ENCODE peak calls at places on chromosomes 3 and 15, in eight cellular contexts. T is H9, C is activated B cell treated with CpG ODN at 0.5 μM for 24 hours, G is suprapubic skin, L is HFF-Myc, E is colonic mucosa, O is fibroblast of mammary gland, Y is tibial artery. U is an unnamed sample.

GRCh38 chr3:85783331-85783730 is 824.5 kb downstream of the CADM2 start:
- DNase-seq in C (no peak), Y (no peak), G (no peak), L (no peak), O (no peak), E (no peak), T (no peak), U (no peak)

GRCh38 chr3:9883676-9884554 is 3.9 kb upstream of the CIDEC start:
- DNase-seq in C (no peak), G (no peak), T (no peak), L (no peak), E (no peak), O (peak; percentile 91), Y (no peak), U (no peak)

GRCh38 chr3:127373701-127374625 is 86.1 kb upstream of the PRR20G start:
- DNase-seq in C (no peak), G (peak; percentile 59), T (peak; percentile 72), E (peak; percentile 29), O (peak; percentile 5), Y (no peak), L (no peak), U (no peak)

GRCh38 chr15:98683821-98684220 is 35.5 kb downstream of the IGF1R start:
- DNase-seq in E (no peak), O (no peak), Y (no peak), L (no peak), C (no peak), G (no peak), T (no peak), U (no peak)

GRCh38 chr3:53195602-53196574 is 34.9 kb downstream of the PRKCD start:
- DNase-seq in E (peak; percentile 44), O (peak; percentile 32), G (no peak), Y (peak; percentile 41), L (no peak), C (peak; percentile 72), T (peak; percentile 83), U (peak; percentile 63)

GRCh38 chr3:42655331-42655888 is 1.9 kb downstream of the ZBTB47 start:
- DNase-seq in C (no peak), E (no peak), L (no peak), O (no peak), Y (peak; percentile 48), G (no peak), T (peak; percentile 38), U (no peak)

GRCh38 chr15:67905628-67906027 is 65.8 kb upstream of the RNU6-1 start:
- DNase-seq in G (no peak), C (no peak), L (no peak), Y (no peak), E (no peak), O (no peak), T (no peak), U (no peak)

GRCh38 chr15:83657549-83657948 is 3.6 kb downstream of the ADAMTSL3 start:
- DNase-seq in L (no peak), G (no peak), O (peak; percentile 6), T (peak; percentile 61), Y (no peak), C (no peak), E (no peak), U (no peak)

GRCh38 chr15:66939016-66939415 is 126.4 kb upstream of the SMAD3 start:
- DNase-seq in E (no peak), L (no peak), T (no peak), G (no peak), C (no peak), Y (no peak), O (no peak), U (no peak)

GRCh38 chr15:56891852-56892251 is 26.6 kb upstream of the TCF12 start:
- DNase-seq in E (no peak), T (no peak), L (no peak), C (no peak), G (no peak), Y (no peak), O (no peak), U (no peak)

GRCh38 chr15:68303560-68304436 is 26.3 kb downstream of the FEM1B start:
- DNase-seq in T (peak; percentile 29), Y (peak; percentile 17), O (peak; percentile 42), C (no peak), E (peak; percentile 9), L (no peak), G (no peak), U (no peak)

GRCh38 chr3:170584585-170585007 is 1.3 kb downstream of the SLC7A14 start:
- DNase-seq in O (peak; percentile 63), L (no peak), G (no peak), C (peak; percentile 27), E (peak; percentile 62), T (peak; percentile 90), Y (peak; percentile 41), U (no peak)

GRCh38 chr3:55484191-55484644 is 2.9 kb downstream of the WNT5A start:
- DNase-seq in E (no peak), G (no peak), T (peak; percentile 62), C (no peak), Y (no peak), L (no peak), O (no peak), U (no peak)

GRCh38 chr3:11157406-11157805 is 3.1 kb downstream of the HRH1 start:
- DNase-seq in G (no peak), E (no peak), C (no peak), T (no peak), Y (no peak), O (no peak), L (no peak), U (no peak)

GRCh38 chr3:119222400-119222799 is 18.3 kb downstream of the B4GALT4 start:
- DNase-seq in O (no peak), L (no peak), E (no peak), G (no peak), C (no peak), Y (no peak), T (no peak), U (no peak)

DNA sequence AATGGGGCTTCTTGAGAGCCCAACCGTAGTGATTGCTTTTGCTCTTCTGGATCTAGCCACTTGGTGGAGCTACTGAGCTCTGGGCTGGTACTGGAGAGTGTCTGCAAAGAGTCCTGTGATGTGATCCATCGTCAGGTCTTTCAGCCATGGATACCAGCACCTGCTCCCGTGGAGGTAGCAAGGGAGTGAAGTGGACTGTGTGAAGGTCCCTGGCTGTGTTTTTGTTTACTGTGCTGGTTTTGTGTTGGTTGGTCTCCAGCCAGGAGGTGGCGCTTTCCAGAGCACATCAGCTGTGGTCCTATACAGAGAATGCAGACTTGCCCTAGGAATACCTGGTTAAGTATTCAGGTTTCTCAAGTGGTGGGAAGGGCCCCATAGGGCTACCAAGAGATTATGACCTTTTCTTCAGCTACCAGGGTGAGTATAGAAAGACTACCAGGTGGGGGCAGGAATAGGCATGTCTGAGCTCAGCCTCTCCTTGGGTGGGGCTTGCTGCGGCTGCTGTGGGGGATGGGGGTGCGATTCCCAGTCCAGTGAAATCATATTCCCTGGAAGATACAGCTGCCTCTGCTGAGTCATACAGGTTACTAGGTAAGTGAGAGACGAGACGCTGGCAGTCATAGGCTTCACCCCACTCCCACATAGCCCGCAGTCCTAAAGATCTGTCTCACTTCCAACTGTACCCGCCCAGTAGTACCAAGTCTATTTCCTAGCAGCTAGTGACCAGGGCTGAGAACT is 733.7 kb downstream of the ZNF385D start:
- DNase-seq in L (no peak), E (no peak), T (peak; percentile 81), G (no peak), C (no peak), O (peak; percentile 2), Y (no peak), U (no peak)
- TF ChIP-seq CTCF in L (peak; percentile 43), E (no peak), T (peak; percentile 72), G (no peak), C (no peak), O (peak; percentile 22), Y (no peak), U (no peak)

DNA sequence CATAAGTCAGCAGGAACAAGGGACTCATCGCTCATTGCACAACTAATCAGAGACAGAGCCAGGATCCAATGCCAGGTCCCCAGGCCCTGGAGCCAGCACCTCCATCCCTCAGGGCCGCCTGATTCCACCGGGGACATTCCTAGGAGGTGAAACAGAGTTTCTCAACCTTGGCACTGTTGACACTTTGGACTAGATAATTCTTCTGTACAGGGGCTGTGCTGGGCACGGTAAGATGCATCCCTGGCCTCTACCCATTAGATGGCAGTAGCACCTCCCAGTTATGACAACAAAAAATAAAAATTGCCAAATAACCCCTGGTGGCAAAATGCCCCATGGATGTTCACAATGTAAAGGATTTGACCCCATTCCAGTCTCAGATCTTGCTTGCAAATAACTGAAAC is 127.7 kb downstream of the MTHFS start:
- DNase-seq in O (peak; percentile 41), L (no peak), Y (no peak), T (no peak), C (no peak), E (no peak), G (no peak), U (no peak)
- TF ChIP-seq CTCF in O (peak; percentile 44), L (peak; percentile 24), Y (no peak), T (peak; percentile 50), C (no peak), E (no peak), G (peak; percentile 7), U (peak; percentile 27)

GRCh38 chr3:23055733-23056376 is 147.3 kb upstream of the UBE2E2 start:
- DNase-seq in C (no peak), T (no peak), G (no peak), O (peak; percentile 91), Y (no peak), L (peak; percentile 12), E (no peak), U (no peak)

GRCh38 chr3:23051240-23052140 is 151.6 kb upstream of the UBE2E2 start:
- DNase-seq in C (no peak), Y (no peak), G (no peak), L (no peak), T (no peak), E (no peak), O (no peak), U (no peak)

GRCh38 chr3:23046536-23046935 is 156.6 kb upstream of the UBE2E2 start:
- DNase-seq in E (no peak), G (no peak), O (no peak), Y (no peak), C (no peak), T (no peak), L (no peak), U (no peak)

GRCh38 chr3:23052230-23053019 is 150.7 kb upstream of the UBE2E2 start:
- DNase-seq in C (no peak), L (no peak), E (no peak), O (peak; percentile 23), G (no peak), T (peak; percentile 76), Y (no peak), U (no peak)
- TF ChIP-seq CTCF in C (no peak), L (no peak), E (no peak), O (no peak), G (no peak), T (peak; percentile 65), Y (no peak), U (no peak)

GRCh38 chr3:30077746-30078145 is 528.7 kb upstream of the TGFBR2 start:
- DNase-seq in G (no peak), Y (no peak), O (no peak), T (no peak), L (no peak), C (no peak), E (no peak), U (no peak)

GRCh38 chr3:30076899-30077298 is 529.5 kb upstream of the TGFBR2 start:
- DNase-seq in O (no peak), Y (no peak), C (no peak), E (no peak), G (no peak), T (no peak), L (no peak), U (no peak)

GRCh38 chr3:30075514-30075913 is 530.9 kb upstream of the TGFBR2 start:
- DNase-seq in L (no peak), T (no peak), E (no peak), O (no peak), Y (no peak), G (no peak), C (no peak), U (no peak)

GRCh38 chr3:30081904-30082303 is 524.5 kb upstream of the TGFBR2 start:
- DNase-seq in O (no peak), Y (no peak), G (no peak), T (no peak), L (no peak), E (peak; percentile 93), C (no peak), U (no peak)

GRCh38 chr3:30078736-30079135 is 527.7 kb upstream of the TGFBR2 start:
- DNase-seq in C (no peak), G (no peak), Y (no peak), O (no peak), T (no peak), E (peak; percentile 58), L (no peak), U (no peak)
- TF ChIP-seq CTCF in C (no peak), G (no peak), Y (no peak), O (no peak), T (no peak), E (no peak), L (no peak), U (no peak)